ENCODE peak calls at places on chromosomes 3 and 15, in nine cellular contexts. V is foreskin fibroblast; G is CD8-positive, alpha-beta T cell; X is mucosa of descending colon; R is thoracic aorta; H is lung; S is left lung; P is psoas muscle; E is upper lobe of right lung. Z is an unnamed sample.

GRCh38 chr3:52894756-52895155 is 2.6 kb downstream of the STIMATE start:
- DNase-seq in P (no peak), G (no peak), H (no peak), E (no peak), R (no peak), V (no peak), X (no peak), S (no peak), Z (no peak)

GRCh38 chr3:52792961-52793695 is 1.5 kb upstream of the ITIH3 start:
- DNase-seq in R (no peak), S (peak; percentile 38), V (peak; percentile 14), H (no peak), E (no peak), X (no peak), P (no peak), G (no peak), Z (no peak)

GRCh38 chr3:158731938-158732855 is at the start of gene RARRES1:
- DNase-seq in H (peak; percentile 71), S (peak; percentile 96), V (peak; percentile 43), R (no peak), P (peak; percentile 80), E (peak; percentile 90), X (peak; percentile 83), G (no peak), Z (peak; percentile 61)

GRCh38 chr3:126340081-126340511 is 17.1 kb downstream of the KLF15 start:
- DNase-seq in H (no peak), R (peak; percentile 31), P (peak; percentile 71), X (peak; percentile 8), G (no peak), S (peak; percentile 34), E (peak; percentile 56), V (peak; percentile 34), Z (no peak)

GRCh38 chr15:49506341-49506740 is 83.3 kb downstream of the FGF7 start:
- DNase-seq in G (no peak), E (no peak), P (no peak), R (no peak), H (no peak), V (no peak), S (no peak), X (no peak), Z (no peak)

GRCh38 chr15:80419546-80419945 is 15.4 kb downstream of the ARNT2 start:
- DNase-seq in V (no peak), H (no peak), R (no peak), G (no peak), E (no peak), P (no peak), X (no peak), S (no peak), Z (no peak)

GRCh38 chr3:172152869-172153268 is 113.5 kb downstream of the FNDC3B start:
- DNase-seq in H (no peak), G (no peak), R (no peak), E (no peak), S (no peak), P (no peak), X (peak; percentile 23), V (peak; percentile 64), Z (no peak)

GRCh38 chr15:38872732-38873131 is 308.1 kb upstream of the RASGRP1 start:
- DNase-seq in G (no peak), R (no peak), V (no peak), S (no peak), P (no peak), H (no peak), E (no peak), X (no peak), Z (no peak)

GRCh38 chr3:157856078-157856939 is 249.9 kb downstream of the SHOX2 start:
- DNase-seq in R (no peak), H (no peak), X (no peak), E (no peak), G (no peak), S (no peak), V (no peak), P (no peak), Z (no peak)

GRCh38 chr3:190655933-190656332 is 142.0 kb downstream of the IL1RAP start:
- DNase-seq in H (no peak), G (no peak), S (no peak), V (no peak), P (no peak), R (no peak), E (no peak), X (no peak), Z (no peak)

DNA sequence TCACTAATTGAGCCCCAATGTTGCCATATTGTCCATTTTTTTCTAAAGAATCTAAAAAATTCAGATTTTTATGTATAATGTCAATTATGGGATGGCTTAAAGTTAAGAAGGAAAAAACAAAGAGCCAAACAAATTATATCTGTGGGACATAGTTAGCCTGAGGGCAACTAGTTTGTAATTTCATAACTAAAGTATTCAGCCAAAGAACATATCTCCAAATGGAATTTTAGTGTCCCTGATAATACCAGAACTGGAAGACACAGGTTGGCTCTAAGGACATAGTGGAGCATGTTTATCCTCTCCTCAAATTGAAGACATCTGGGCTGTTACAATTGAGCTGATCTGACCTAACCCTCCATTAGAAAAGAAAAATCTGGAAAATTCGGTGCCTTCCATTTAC is 144.2 kb downstream of the IL1RAP start:
- DNase-seq in G (no peak), P (no peak), H (no peak), R (no peak), S (no peak), E (no peak), V (no peak), X (no peak), Z (no peak)
- TF ChIP-seq CTCF in G (no peak), P (no peak), H (no peak), R (no peak), S (no peak), E (no peak), V (no peak), X (no peak), Z (no peak)

DNA sequence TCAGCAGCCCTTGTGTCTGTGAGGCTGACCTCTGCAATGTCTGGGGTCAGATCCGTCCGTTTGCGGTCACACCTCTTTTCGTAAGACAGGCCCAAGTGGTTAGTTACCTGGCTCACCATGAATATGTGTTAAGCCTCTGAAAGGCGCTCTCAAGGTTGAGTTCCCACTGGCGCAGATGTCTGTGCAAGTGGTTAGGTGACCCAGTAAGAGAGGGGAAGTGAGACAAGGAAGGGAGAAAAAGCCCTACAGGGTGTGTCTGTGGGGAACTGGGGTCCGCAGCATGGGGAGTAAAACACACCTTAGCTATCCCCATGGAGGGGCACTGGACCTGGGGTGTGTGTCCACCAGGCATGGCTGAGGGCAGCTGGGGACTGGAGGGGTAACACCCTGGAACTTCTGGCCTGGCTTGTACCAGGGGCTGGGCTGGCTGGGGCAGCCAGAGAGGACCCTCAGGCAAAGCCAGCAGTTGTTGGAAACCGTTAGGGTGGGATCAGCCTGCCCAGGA is 391.6 kb upstream of the PROK2 start:
- DNase-seq in X (no peak), R (no peak), S (no peak), V (no peak), H (no peak), E (no peak), P (no peak), G (no peak), Z (no peak)
- TF ChIP-seq CTCF in X (no peak), R (no peak), S (no peak), V (no peak), H (no peak), E (no peak), P (no peak), G (no peak), Z (no peak)

DNA sequence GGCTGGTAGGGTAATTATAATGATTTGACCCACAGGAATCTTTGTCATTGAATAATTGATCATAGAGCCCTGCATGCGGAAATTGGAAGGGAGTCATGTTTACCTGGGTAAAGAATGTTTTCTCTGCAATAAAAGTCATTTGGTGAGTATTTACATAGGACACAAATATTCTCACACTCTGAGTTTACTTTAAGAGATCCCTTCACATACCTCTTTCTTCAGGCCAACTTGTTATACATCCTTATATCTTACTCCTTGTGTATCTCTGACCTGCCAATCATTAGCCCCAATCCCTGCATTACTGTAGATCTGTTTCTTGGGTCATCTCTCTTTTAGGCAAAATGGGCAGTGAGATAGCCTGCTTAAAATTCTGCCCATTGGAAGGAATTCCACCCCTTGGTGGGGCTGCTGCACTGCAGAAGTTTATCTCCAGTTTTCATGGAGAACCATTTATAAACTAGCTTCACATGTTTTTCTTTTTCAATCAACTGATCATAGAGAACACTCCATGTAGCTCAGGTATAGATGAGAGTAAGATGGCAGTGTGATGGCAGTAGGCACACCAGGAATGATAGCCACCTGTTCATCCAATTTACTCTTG is 46.2 kb downstream of the ILDR1 start:
- DNase-seq in V (no peak), H (no peak), P (no peak), R (no peak), S (no peak), X (no peak), E (no peak), G (no peak), Z (no peak)
- TF ChIP-seq CTCF in V (no peak), H (no peak), P (no peak), R (no peak), S (no peak), X (no peak), E (peak; percentile 5), G (no peak), Z (no peak)

GRCh38 chr3:13657660-13658435 is 108.9 kb downstream of the FBLN2 start:
- DNase-seq in X (peak; percentile 59), R (no peak), V (peak; percentile 30), G (peak; percentile 61), S (no peak), H (peak; percentile 44), P (no peak), E (peak; percentile 79), Z (peak; percentile 34)

GRCh38 chr3:13653631-13654279 is 104.8 kb downstream of the FBLN2 start:
- DNase-seq in S (no peak), H (no peak), E (no peak), R (no peak), V (no peak), X (no peak), P (no peak), G (no peak), Z (no peak)

GRCh38 chr3:13656584-13657301 is 107.8 kb downstream of the FBLN2 start:
- DNase-seq in H (no peak), X (no peak), R (no peak), G (no peak), E (no peak), S (no peak), V (no peak), P (no peak), Z (no peak)

GRCh38 chr3:13654330-13655073 is 105.6 kb downstream of the FBLN2 start:
- DNase-seq in G (peak; percentile 31), H (no peak), E (no peak), R (no peak), V (no peak), P (no peak), X (no peak), S (no peak), Z (no peak)

DNA sequence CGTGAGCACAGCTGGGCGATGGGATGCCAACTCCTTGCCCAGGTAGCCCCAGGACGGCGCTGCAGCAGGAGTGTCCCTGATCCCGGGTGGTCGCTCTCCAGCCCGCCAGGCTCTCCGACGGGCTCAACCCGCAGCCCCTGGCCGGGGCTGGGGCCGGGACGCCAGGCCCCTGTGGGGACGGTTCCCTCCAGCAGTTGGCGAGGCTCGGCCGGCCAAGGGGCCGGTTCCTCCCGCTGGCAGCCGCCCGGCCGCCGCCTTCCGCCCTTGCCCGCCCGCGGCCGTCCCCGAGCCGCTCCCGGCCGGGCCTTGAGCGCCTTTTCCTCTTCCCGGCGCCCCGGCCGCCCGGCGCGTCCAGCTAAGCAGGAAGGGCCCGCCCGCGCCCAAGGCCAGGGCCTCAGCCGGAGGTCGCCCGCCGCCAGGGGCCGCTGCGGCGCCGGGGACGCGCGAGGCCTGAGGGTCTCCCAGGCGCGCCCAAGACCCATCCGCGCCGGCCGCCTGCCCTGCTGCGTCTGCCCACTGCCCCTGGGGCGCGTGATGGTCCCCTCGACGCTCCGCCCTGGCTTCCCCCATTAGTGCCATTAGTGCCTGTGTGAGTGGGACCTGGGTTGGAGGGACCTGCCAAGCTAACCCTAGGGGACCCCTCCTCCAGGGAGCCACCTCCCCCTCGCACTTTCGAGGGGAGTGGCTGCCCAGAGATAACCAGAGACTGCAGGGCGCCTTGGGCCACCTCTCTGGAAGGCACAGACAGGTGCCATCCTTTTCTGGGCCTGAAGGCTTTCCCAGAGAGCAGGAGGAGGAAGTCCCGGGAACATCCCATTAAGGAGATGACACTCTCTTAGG is 106.4 kb downstream of the FBLN2 start:
- DNase-seq in H (no peak), V (no peak), E (peak; percentile 77), G (peak; percentile 15), R (no peak), P (no peak), X (peak; percentile 46), S (no peak), Z (no peak)
- TF ChIP-seq CTCF in H (peak; percentile 26), V (no peak), E (peak; percentile 41), G (peak; percentile 43), R (no peak), P (peak; percentile 49), X (no peak), S (peak; percentile 53), Z (no peak)